ENCODE peak calls at places on chromosomes 16 and 17, in six cellular contexts. F is HAP-1, L is A673, P is GM12865, U is HFF-Myc, A is sigmoid colon. C is an unnamed sample.

GRCh38 chr16:19884611-19885455 is at the start of gene GPRC5B:
- DNase-seq in F (peak), L (peak), P (peak), U (no peak), A (peak), C (no peak)

GRCh38 chr17:65121916-65122821 is 15.0 kb upstream of the RGS9 start:
- DNase-seq in F (no peak), L (no peak), P (peak), U (no peak), A (no peak), C (no peak)

GRCh38 chr17:39617446-39618251 is 9.1 kb upstream of the PPP1R1B start:
- DNase-seq in F (peak), L (peak), P (peak), U (no peak), A (peak), C (peak)

GRCh38 chr16:31471875-31472558 is at the start of gene TGFB1I1:
- DNase-seq in F (no peak), L (no peak), P (no peak), U (no peak), A (peak), C (peak)

GRCh38 chr16:51051671-51052070 is 99.4 kb downstream of the SALL1 start:
- DNase-seq in F (no peak), L (no peak), P (no peak), U (no peak), A (no peak), C (no peak)

GRCh38 chr17:81651692-81652091 is 4.7 kb downstream of the PDE6G start:
- DNase-seq in F (no peak), L (no peak), P (no peak), U (peak), A (peak), C (peak)

GRCh38 chr16:14186007-14186953 is 115.2 kb downstream of the MRTFB start:
- DNase-seq in F (no peak), L (peak), P (peak), U (peak), A (no peak), C (peak)

GRCh38 chr16:85602831-85603755 is 10.0 kb upstream of the GSE1 start:
- DNase-seq in F (no peak), L (no peak), P (peak), U (no peak), A (no peak), C (no peak)

GRCh38 chr16:50462793-50463507 is 85.2 kb upstream of the NKD1 start:
- DNase-seq in F (no peak), L (no peak), P (no peak), U (no peak), A (peak), C (no peak)

GRCh38 chr16:22813946-22814325 is at the start of gene HS3ST2:
- DNase-seq in F (no peak), L (peak), P (no peak), U (no peak), A (peak), C (peak)

GRCh38 chr16:31052131-31052530 is 18.8 kb downstream of the STX4 start:
- DNase-seq in F (no peak), L (no peak), P (no peak), U (peak), A (no peak), C (peak)

GRCh38 chr17:2058521-2059124 is 3.7 kb downstream of the HIC1 start:
- DNase-seq in F (no peak), L (no peak), P (peak), U (no peak), A (peak), C (peak)

GRCh38 chr17:42913527-42913926 is 12.9 kb downstream of the G6PC1 start:
- DNase-seq in F (no peak), L (no peak), P (no peak), U (no peak), A (no peak), C (peak)

GRCh38 chr16:20866161-20866772 is 33.9 kb downstream of the DCUN1D3 start:
- DNase-seq in F (no peak), L (peak), P (peak), U (peak), A (peak), C (peak)

GRCh38 chr16:54318941-54319340 is 32.4 kb upstream of the IRX3 start:
- DNase-seq in F (no peak), L (no peak), P (no peak), U (no peak), A (peak), C (peak)

GRCh38 chr17:39688475-39688835 is 598 bp upstream of the PGAP3 start:
- DNase-seq in F (no peak), L (no peak), P (no peak), U (no peak), A (no peak), C (no peak)

GRCh38 chr17:64608571-64608981 is 53.5 kb downstream of the SMURF2 start:
- DNase-seq in F (no peak), L (no peak), P (no peak), U (no peak), A (no peak), C (peak)

GRCh38 chr17:45301674-45302073 is 15.1 kb downstream of the MAP3K14 start:
- DNase-seq in F (no peak), L (no peak), P (peak), U (no peak), A (no peak), C (no peak)

GRCh38 chr17:45300060-45300751 is 16.6 kb downstream of the MAP3K14 start:
- DNase-seq in F (no peak), L (no peak), P (peak), U (no peak), A (no peak), C (no peak)

GRCh38 chr17:45305532-45306087 is 11.2 kb downstream of the MAP3K14 start:
- DNase-seq in F (no peak), L (no peak), P (no peak), U (no peak), A (no peak), C (peak)

GRCh38 chr17:45306094-45306493 is 10.7 kb downstream of the MAP3K14 start:
- DNase-seq in F (no peak), L (no peak), P (no peak), U (no peak), A (no peak), C (no peak)

GRCh38 chr17:45302649-45303173 is 14.1 kb downstream of the MAP3K14 start:
- DNase-seq in F (no peak), L (no peak), P (peak), U (no peak), A (no peak), C (peak)
- H3K4me3 ChIP-seq in F (no peak), L (no peak), P (peak), U (no peak), A (no peak), C (no peak)

DNA sequence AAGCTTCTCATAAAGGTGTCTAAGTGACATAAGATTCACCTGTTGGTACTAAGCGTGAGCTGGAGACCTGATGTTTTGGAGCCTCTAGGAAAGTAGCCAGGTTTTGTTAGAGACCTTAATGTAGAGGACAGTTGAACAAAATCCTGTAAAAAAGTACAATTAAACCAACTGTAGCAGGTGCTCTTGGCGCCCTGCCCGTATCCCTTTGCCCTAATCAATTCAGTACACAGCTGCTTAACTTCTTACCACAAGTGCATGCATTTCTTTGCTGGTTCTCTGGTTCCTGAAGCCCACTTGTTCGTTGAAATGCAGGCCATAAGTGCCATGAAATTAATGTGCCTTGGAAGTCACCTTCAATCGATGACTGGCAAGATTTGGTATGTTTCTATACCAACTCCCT is 24.4 kb downstream of the GLP2R start:
- DNase-seq in F (no peak), L (no peak), P (no peak), U (no peak), A (no peak), C (no peak)
- H3K4me3 ChIP-seq in F (no peak), L (no peak), P (no peak), U (no peak), A (no peak), C (no peak)

GRCh38 chr16:83996481-83997252 is 28.6 kb downstream of the NECAB2 start:
- DNase-seq in F (no peak), L (peak), P (no peak), U (no peak), A (no peak), C (no peak)
- H3K4me3 ChIP-seq in F (no peak), L (no peak), P (no peak), U (no peak), A (no peak), C (no peak)

GRCh38 chr16:74024997-74025396 is 271.6 kb upstream of the PSMD7 start:
- DNase-seq in F (no peak), L (no peak), P (no peak), U (no peak), A (no peak), C (no peak)
- H3K4me3 ChIP-seq in F (no peak), L (no peak), P (no peak), U (no peak), A (no peak), C (no peak)